ENCODE peak calls at places on chromosomes 2 and 18, in six cellular contexts. S is activated CD4-positive, alpha-beta T cell treated with anti-CD3 and anti-CD28 coated beads, Interleukin-2, amount 50 U/mL, for 48 hours; E is PC-3; G is AG09309; Z is AG04450; O is fibroblast of lung. P is an unnamed sample.

GRCh38 chr2:65636024-65636423 is 203.6 kb upstream of the SPRED2 start:
- DNase-seq in E (no peak), S (no peak), O (no peak), Z (no peak), G (no peak), P (no peak)

GRCh38 chr2:65661980-65662653 is 229.7 kb upstream of the SPRED2 start:
- DNase-seq in G (no peak), Z (no peak), O (peak; percentile 31), S (no peak), E (peak; percentile 52), P (no peak)

GRCh38 chr2:103526757-103527156 is 764.9 kb downstream of the TMEM182 start:
- DNase-seq in O (no peak), G (no peak), Z (no peak), E (no peak), S (no peak), P (no peak)

GRCh38 chr18:23853448-23854210 is 160.9 kb upstream of the TTC39C start:
- DNase-seq in G (no peak), E (no peak), Z (no peak), S (no peak), O (no peak), P (no peak)

GRCh38 chr2:217723078-217723477 is 279.7 kb downstream of the TNS1 start:
- DNase-seq in E (no peak), G (peak; percentile 74), Z (no peak), O (no peak), S (no peak), P (no peak)

GRCh38 chr2:95267458-95268207 is 6.6 kb upstream of the PROM2 start:
- DNase-seq in G (no peak), O (peak; percentile 85), S (no peak), Z (no peak), E (peak; percentile 24), P (no peak)

GRCh38 chr2:237421542-237422047 is 7.6 kb upstream of the COL6A3 start:
- DNase-seq in E (peak; percentile 88), G (no peak), O (peak; percentile 92), Z (peak; percentile 77), S (peak; percentile 88), P (peak; percentile 81)

GRCh38 chr18:11339121-11339520 is 189.8 kb upstream of the PIEZO2 start:
- DNase-seq in Z (no peak), S (no peak), O (peak; percentile 34), G (no peak), E (no peak), P (no peak)

GRCh38 chr2:55175254-55176093 is 56.6 kb downstream of the CLHC1 start:
- DNase-seq in G (peak; percentile 49), Z (no peak), O (peak; percentile 88), E (peak; percentile 72), S (no peak), P (peak; percentile 45)

GRCh38 chr2:109516445-109517117 is 97.2 kb downstream of the SEPTIN10 start:
- DNase-seq in S (peak; percentile 30), G (no peak), E (peak; percentile 72), Z (no peak), O (peak; percentile 21), P (peak; percentile 95)

GRCh38 chr2:153808675-153809074 is 63.0 kb upstream of the GALNT13 start:
- DNase-seq in S (no peak), E (no peak), O (no peak), Z (no peak), G (no peak), P (no peak)

GRCh38 chr18:72232611-72233010 is 311.5 kb downstream of the CBLN2 start:
- DNase-seq in Z (no peak), E (no peak), O (no peak), S (no peak), G (no peak), P (no peak)

GRCh38 chr2:43616967-43617366 is 20.1 kb upstream of the PLEKHH2 start:
- DNase-seq in E (peak; percentile 47), S (no peak), G (no peak), Z (no peak), O (no peak), P (no peak)

GRCh38 chr2:111186123-111186715 is 65.5 kb downstream of the BCL2L11 start:
- DNase-seq in S (no peak), O (no peak), Z (no peak), G (no peak), E (no peak), P (no peak)

GRCh38 chr18:56787392-56787791 is 136.2 kb downstream of the WDR7 start:
- DNase-seq in E (no peak), G (no peak), O (no peak), Z (no peak), S (no peak), P (no peak)

GRCh38 chr18:4101009-4101408 is 354.1 kb downstream of the DLGAP1 start:
- DNase-seq in G (no peak), S (no peak), E (no peak), Z (no peak), O (no peak), P (no peak)

GRCh38 chr2:39437522-39438296 is 624 bp upstream of the MAP4K3 start:
- DNase-seq in Z (no peak), G (no peak), O (peak; percentile 32), S (peak; percentile 49), E (peak; percentile 66), P (peak; percentile 23)

GRCh38 chr2:163553601-163554000 is 182.2 kb downstream of the FIGN start:
- DNase-seq in S (no peak), E (no peak), G (no peak), Z (no peak), O (no peak), P (no peak)

GRCh38 chr2:37568565-37568964 is 102.9 kb downstream of the CDC42EP3 start:
- DNase-seq in S (no peak), Z (no peak), O (no peak), G (no peak), E (no peak), P (no peak)

GRCh38 chr2:5549061-5549601 is 143.1 kb upstream of the SOX11 start:
- DNase-seq in E (no peak), S (no peak), G (no peak), O (peak; percentile 45), Z (peak; percentile 15), P (peak; percentile 39)

GRCh38 chr18:2325933-2326332 is 245.4 kb downstream of the METTL4 start:
- DNase-seq in E (no peak), Z (no peak), O (no peak), G (no peak), S (no peak), P (no peak)

GRCh38 chr18:46650681-46651080 is 6.3 kb downstream of the LOXHD1 start:
- DNase-seq in G (no peak), O (no peak), S (no peak), Z (no peak), E (no peak), P (no peak)

GRCh38 chr2:64426191-64426952 is 27.6 kb upstream of the LGALSL start:
- DNase-seq in Z (no peak), G (no peak), S (no peak), O (peak; percentile 44), E (peak; percentile 72), P (no peak)

GRCh38 chr2:133788391-133788790 is 220.1 kb upstream of the NCKAP5 start:
- DNase-seq in E (no peak), G (no peak), S (no peak), O (no peak), Z (no peak), P (no peak)

GRCh38 chr18:46281185-46282176 is 177.3 kb downstream of the HAUS1 start:
- DNase-seq in G (peak; percentile 32), E (peak; percentile 71), Z (peak; percentile 49), S (peak; percentile 69), O (peak; percentile 76), P (peak; percentile 73)

GRCh38 chr2:177478029-177478428 is 85.5 kb downstream of the AGPS start:
- DNase-seq in S (no peak), Z (no peak), O (no peak), E (no peak), G (no peak), P (no peak)

GRCh38 chr2:220959391-220959802 is 612.7 kb downstream of the EPHA4 start:
- DNase-seq in G (no peak), Z (no peak), E (peak; percentile 31), S (no peak), O (peak; percentile 57), P (no peak)

GRCh38 chr2:42560886-42561285 is 7.5 kb upstream of the MTA3 start:
- DNase-seq in E (no peak), S (no peak), O (no peak), G (no peak), Z (no peak), P (no peak)

GRCh38 chr2:127410871-127411396 is 7.3 kb upstream of the PROC start:
- DNase-seq in E (peak; percentile 70), Z (no peak), G (peak; percentile 44), S (no peak), O (peak; percentile 37), P (no peak)

GRCh38 chr2:218631837-218632236 is 24.1 kb downstream of the PLCD4 start:
- DNase-seq in Z (no peak), S (no peak), E (peak; percentile 94), O (no peak), G (no peak), P (no peak)

GRCh38 chr2:24214880-24215279 is 40.0 kb downstream of the FAM228A start:
- DNase-seq in S (no peak), E (no peak), Z (no peak), O (no peak), G (no peak), P (no peak)

GRCh38 chr2:56376699-56377665 is 193.2 kb downstream of the CCDC85A start:
- DNase-seq in Z (no peak), S (no peak), E (peak; percentile 31), G (no peak), O (no peak), P (no peak)

GRCh38 chr2:50395510-50396300 is 636.2 kb downstream of the NRXN1 start:
- DNase-seq in O (no peak), Z (no peak), G (no peak), E (no peak), S (no peak), P (no peak)

GRCh38 chr2:43837831-43838559 is 644 bp downstream of the ABCG5 start:
- DNase-seq in S (no peak), E (no peak), Z (no peak), O (no peak), G (no peak), P (peak; percentile 3)

GRCh38 chr18:62435435-62436031 is 87.3 kb upstream of the ZCCHC2 start:
- DNase-seq in Z (no peak), S (no peak), G (no peak), E (no peak), O (no peak), P (no peak)

GRCh38 chr2:217817466-217818292 is 185.1 kb downstream of the TNS1 start:
- DNase-seq in G (no peak), Z (no peak), E (no peak), S (no peak), O (no peak), P (no peak)

GRCh38 chr2:70692256-70692655 is 75.7 kb downstream of the ADD2 start:
- DNase-seq in S (no peak), Z (no peak), O (no peak), G (no peak), E (no peak), P (no peak)

P was measured in iPS-NIHi11.